ENCODE peak calls at places on chromosomes 1 and 21, in seven cellular contexts. One of them, this sample, is unnamed.
A peak's percentile ranks its signal among the peaks of the same experiment; 100 is the strongest.

GRCh38 chr21:42040411-42041180 is 30.4 kb upstream of the ZBTB21 start:
- DNase-seq in pons: no peak
- DNase-seq in CD8-positive, alpha-beta memory T cell: no peak
- DNase-seq in lung microvascular endothelial cell: no peak
- DNase-seq in MM.1S: no peak
- DNase-seq in epithelial cell of esophagus: peak; percentile 94
- DNase-seq in cardiac muscle cell: no peak
- DNase-seq in this sample: peak; percentile 17

GRCh38 chr1:153364766-153365678 is 7.4 kb downstream of the S100A9 start:
- DNase-seq in pons: no peak
- DNase-seq in CD8-positive, alpha-beta memory T cell: no peak
- DNase-seq in lung microvascular endothelial cell: no peak
- DNase-seq in MM.1S: no peak
- DNase-seq in epithelial cell of esophagus: peak; percentile 94
- DNase-seq in cardiac muscle cell: no peak
- DNase-seq in this sample: no peak

GRCh38 chr1:22878626-22879025 is 94.0 kb downstream of the LACTBL1 start:
- DNase-seq in pons: no peak
- DNase-seq in CD8-positive, alpha-beta memory T cell: no peak
- DNase-seq in lung microvascular endothelial cell: no peak
- DNase-seq in MM.1S: no peak
- DNase-seq in epithelial cell of esophagus: peak; percentile 53
- DNase-seq in cardiac muscle cell: no peak
- DNase-seq in this sample: no peak

GRCh38 chr1:39129514-39129913 is 75.0 kb upstream of the MACF1 start:
- DNase-seq in pons: no peak
- DNase-seq in CD8-positive, alpha-beta memory T cell: no peak
- DNase-seq in lung microvascular endothelial cell: no peak
- DNase-seq in MM.1S: peak; percentile 29
- DNase-seq in epithelial cell of esophagus: no peak
- DNase-seq in cardiac muscle cell: no peak
- DNase-seq in this sample: peak; percentile 59

GRCh38 chr1:21100496-21100895 is 76.2 kb downstream of the EIF4G3 start:
- DNase-seq in pons: no peak
- DNase-seq in CD8-positive, alpha-beta memory T cell: no peak
- DNase-seq in lung microvascular endothelial cell: peak; percentile 69
- DNase-seq in MM.1S: no peak
- DNase-seq in epithelial cell of esophagus: peak; percentile 15
- DNase-seq in cardiac muscle cell: no peak
- DNase-seq in this sample: peak; percentile 84

GRCh38 chr1:201006450-201006849 is 17.1 kb downstream of the KIF21B start:
- DNase-seq in pons: no peak
- DNase-seq in CD8-positive, alpha-beta memory T cell: no peak
- DNase-seq in lung microvascular endothelial cell: peak; percentile 70
- DNase-seq in MM.1S: no peak
- DNase-seq in epithelial cell of esophagus: no peak
- DNase-seq in cardiac muscle cell: no peak
- DNase-seq in this sample: no peak

GRCh38 chr21:37671381-37671780 is 244.9 kb downstream of the KCNJ6 start:
- DNase-seq in pons: no peak
- DNase-seq in CD8-positive, alpha-beta memory T cell: no peak
- DNase-seq in lung microvascular endothelial cell: no peak
- DNase-seq in MM.1S: no peak
- DNase-seq in epithelial cell of esophagus: peak; percentile 27
- DNase-seq in cardiac muscle cell: no peak
- DNase-seq in this sample: no peak

GRCh38 chr1:35460796-35461195 is 96.4 kb downstream of the KIAA0319L start:
- DNase-seq in pons: no peak
- DNase-seq in CD8-positive, alpha-beta memory T cell: no peak
- DNase-seq in lung microvascular endothelial cell: no peak
- DNase-seq in MM.1S: no peak
- DNase-seq in epithelial cell of esophagus: peak; percentile 72
- DNase-seq in cardiac muscle cell: no peak
- DNase-seq in this sample: no peak

GRCh38 chr21:40386301-40386911 is 460.6 kb downstream of the DSCAM start:
- DNase-seq in pons: peak; percentile 29
- DNase-seq in CD8-positive, alpha-beta memory T cell: no peak
- DNase-seq in lung microvascular endothelial cell: no peak
- DNase-seq in MM.1S: peak; percentile 86
- DNase-seq in epithelial cell of esophagus: peak; percentile 66
- DNase-seq in cardiac muscle cell: peak; percentile 77
- DNase-seq in this sample: peak; percentile 25

GRCh38 chr1:64898107-64898861 is 68.1 kb downstream of the JAK1 start:
- DNase-seq in pons: peak; percentile 48
- DNase-seq in CD8-positive, alpha-beta memory T cell: no peak
- DNase-seq in lung microvascular endothelial cell: peak; percentile 89
- DNase-seq in MM.1S: peak; percentile 65
- DNase-seq in epithelial cell of esophagus: peak; percentile 95
- DNase-seq in cardiac muscle cell: peak; percentile 31
- DNase-seq in this sample: peak; percentile 90

GRCh38 chr21:29558331-29558730 is 259.6 kb downstream of the BACH1 start:
- DNase-seq in pons: no peak
- DNase-seq in CD8-positive, alpha-beta memory T cell: no peak
- DNase-seq in lung microvascular endothelial cell: no peak
- DNase-seq in MM.1S: no peak
- DNase-seq in epithelial cell of esophagus: no peak
- DNase-seq in cardiac muscle cell: no peak
- DNase-seq in this sample: no peak

GRCh38 chr1:147177611-147178370 is 5.5 kb upstream of the PRKAB2 start:
- DNase-seq in pons: no peak
- DNase-seq in CD8-positive, alpha-beta memory T cell: no peak
- DNase-seq in lung microvascular endothelial cell: no peak
- DNase-seq in MM.1S: no peak
- DNase-seq in epithelial cell of esophagus: no peak
- DNase-seq in cardiac muscle cell: no peak
- DNase-seq in this sample: peak; percentile 51

GRCh38 chr1:94329986-94330385 is 88.2 kb upstream of the ABCD3 start:
- DNase-seq in pons: no peak
- DNase-seq in CD8-positive, alpha-beta memory T cell: no peak
- DNase-seq in lung microvascular endothelial cell: peak; percentile 82
- DNase-seq in MM.1S: no peak
- DNase-seq in epithelial cell of esophagus: peak; percentile 29
- DNase-seq in cardiac muscle cell: no peak
- DNase-seq in this sample: peak; percentile 61

GRCh38 chr1:14149431-14149830 is 449.1 kb upstream of the KAZN start:
- DNase-seq in pons: no peak
- DNase-seq in CD8-positive, alpha-beta memory T cell: no peak
- DNase-seq in lung microvascular endothelial cell: no peak
- DNase-seq in MM.1S: no peak
- DNase-seq in epithelial cell of esophagus: peak; percentile 5
- DNase-seq in cardiac muscle cell: no peak
- DNase-seq in this sample: peak; percentile 33

GRCh38 chr1:53127546-53127945 is 14.9 kb downstream of the SLC1A7 start:
- DNase-seq in pons: no peak
- DNase-seq in CD8-positive, alpha-beta memory T cell: peak; percentile 11
- DNase-seq in lung microvascular endothelial cell: no peak
- DNase-seq in MM.1S: no peak
- DNase-seq in epithelial cell of esophagus: no peak
- DNase-seq in cardiac muscle cell: no peak
- DNase-seq in this sample: no peak

GRCh38 chr1:28971980-28972771 is 57.8 kb downstream of the EPB41 start:
- DNase-seq in pons: no peak
- DNase-seq in CD8-positive, alpha-beta memory T cell: no peak
- DNase-seq in lung microvascular endothelial cell: no peak
- DNase-seq in MM.1S: no peak
- DNase-seq in epithelial cell of esophagus: peak; percentile 91
- DNase-seq in cardiac muscle cell: no peak
- DNase-seq in this sample: peak; percentile 37

GRCh38 chr1:15206418-15207030 is 40.5 kb upstream of the FHAD1 start:
- DNase-seq in pons: no peak
- DNase-seq in CD8-positive, alpha-beta memory T cell: no peak
- DNase-seq in lung microvascular endothelial cell: peak; percentile 65
- DNase-seq in MM.1S: no peak
- DNase-seq in epithelial cell of esophagus: peak; percentile 91
- DNase-seq in cardiac muscle cell: no peak
- DNase-seq in this sample: no peak

GRCh38 chr1:66359815-66360214 is 174.1 kb upstream of the SGIP1 start:
- DNase-seq in pons: no peak
- DNase-seq in CD8-positive, alpha-beta memory T cell: no peak
- DNase-seq in lung microvascular endothelial cell: no peak
- DNase-seq in MM.1S: no peak
- DNase-seq in epithelial cell of esophagus: no peak
- DNase-seq in cardiac muscle cell: no peak
- DNase-seq in this sample: no peak

GRCh38 chr1:248759644-248760043 is 4.1 kb upstream of the LYPD8 start:
- DNase-seq in pons: no peak
- DNase-seq in CD8-positive, alpha-beta memory T cell: no peak
- DNase-seq in lung microvascular endothelial cell: no peak
- DNase-seq in MM.1S: peak; percentile 0
- DNase-seq in epithelial cell of esophagus: no peak
- DNase-seq in cardiac muscle cell: no peak
- DNase-seq in this sample: no peak

GRCh38 chr1:245753807-245754206 is 599.0 kb downstream of the KIF26B start:
- DNase-seq in pons: no peak
- DNase-seq in CD8-positive, alpha-beta memory T cell: no peak
- DNase-seq in lung microvascular endothelial cell: no peak
- DNase-seq in MM.1S: no peak
- DNase-seq in epithelial cell of esophagus: no peak
- DNase-seq in cardiac muscle cell: no peak
- DNase-seq in this sample: no peak

GRCh38 chr1:48048064-48048463 is 50.9 kb upstream of the TRABD2B start:
- DNase-seq in pons: no peak
- DNase-seq in CD8-positive, alpha-beta memory T cell: no peak
- DNase-seq in lung microvascular endothelial cell: no peak
- DNase-seq in MM.1S: no peak
- DNase-seq in epithelial cell of esophagus: peak; percentile 78
- DNase-seq in cardiac muscle cell: no peak
- DNase-seq in this sample: peak; percentile 40

GRCh38 chr21:34544032-34544496 is 32.1 kb upstream of the KCNE1 start:
- DNase-seq in pons: peak; percentile 34
- DNase-seq in CD8-positive, alpha-beta memory T cell: no peak
- DNase-seq in lung microvascular endothelial cell: peak; percentile 96
- DNase-seq in MM.1S: peak; percentile 99
- DNase-seq in epithelial cell of esophagus: peak; percentile 86
- DNase-seq in cardiac muscle cell: peak; percentile 57
- DNase-seq in this sample: peak; percentile 83

GRCh38 chr1:98557808-98558390 is 103.6 kb upstream of the SNX7 start:
- DNase-seq in pons: peak; percentile 52
- DNase-seq in CD8-positive, alpha-beta memory T cell: no peak
- DNase-seq in lung microvascular endothelial cell: no peak
- DNase-seq in MM.1S: no peak
- DNase-seq in epithelial cell of esophagus: no peak
- DNase-seq in cardiac muscle cell: peak; percentile 29
- DNase-seq in this sample: peak; percentile 10